ENCODE peak calls at places on chromosomes 2 and 18, in six cellular contexts. R is dorsolateral prefrontal cortex, F is bronchial epithelial cell, Z is glutamatergic neuron, L is GM23338, O is Calu3. B is an unnamed sample.

GRCh38 chr2:238462782-238463396 is 36.2 kb downstream of the ASB1 start:
- DNase-seq in R (no peak), F (peak), Z (no peak), L (peak), O (peak), B (peak)

GRCh38 chr2:176582990-176583481 is 313.8 kb downstream of the MTX2 start:
- DNase-seq in R (no peak), F (peak), Z (no peak), L (no peak), O (peak), B (peak)

GRCh38 chr2:46970334-46971288 is 55.0 kb upstream of the MCFD2 start:
- DNase-seq in R (no peak), F (peak), Z (no peak), L (no peak), O (peak), B (peak)

GRCh38 chr2:7672027-7672684 is 754.9 kb downstream of the RNF144A start:
- DNase-seq in R (no peak), F (peak), Z (peak), L (peak), O (peak), B (peak)

GRCh38 chr2:81467096-81467495 is 1162.5 kb upstream of the LRRTM1 start:
- DNase-seq in R (peak), F (no peak), Z (no peak), L (no peak), O (no peak), B (no peak)

GRCh38 chr2:39497077-39497867 is 60.2 kb upstream of the MAP4K3 start:
- DNase-seq in R (no peak), F (no peak), Z (no peak), L (no peak), O (no peak), B (no peak)

GRCh38 chr2:233082222-233082933 is 22.2 kb downstream of the INPP5D start:
- DNase-seq in R (no peak), F (no peak), Z (no peak), L (no peak), O (no peak), B (no peak)

GRCh38 chr18:21704603-21705364 is at the start of gene ABHD3:
- DNase-seq in R (peak), F (peak), Z (peak), L (peak), O (peak), B (peak)

GRCh38 chr2:216757532-216757931 is 62.2 kb upstream of the IGFBP5 start:
- DNase-seq in R (no peak), F (no peak), Z (no peak), L (no peak), O (no peak), B (no peak)

GRCh38 chr2:144510206-144510991 is 9.5 kb downstream of the ZEB2 start:
- DNase-seq in R (no peak), F (no peak), Z (no peak), L (peak), O (no peak), B (peak)

GRCh38 chr2:38130877-38131276 is 54.9 kb upstream of the CYP1B1 start:
- DNase-seq in R (no peak), F (no peak), Z (no peak), L (no peak), O (no peak), B (no peak)

DNA sequence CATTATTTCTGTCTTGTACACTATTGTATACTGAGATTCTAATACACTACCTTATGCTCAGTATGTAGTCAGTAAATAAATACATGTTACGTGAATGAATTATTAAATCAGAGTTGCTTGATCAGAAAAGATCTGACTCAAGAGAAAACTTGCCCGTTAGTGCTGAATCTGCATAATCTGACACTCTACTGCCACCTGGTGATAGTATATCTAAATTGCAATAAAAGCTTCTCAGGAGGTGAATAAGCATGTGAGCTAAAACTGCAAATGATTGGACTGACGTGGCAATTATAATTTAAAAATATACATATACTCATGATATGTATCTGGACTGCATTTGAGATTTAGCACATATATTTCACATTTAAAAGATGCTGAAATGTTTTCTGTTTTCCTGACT is 70.4 kb downstream of the KIAA1328 start:
- DNase-seq in R (no peak), F (peak), Z (no peak), L (peak), O (no peak), B (peak)
- TF ChIP-seq CTCF in R (no peak), F (no peak), Z (peak), L (peak), O (peak), B (peak)

DNA sequence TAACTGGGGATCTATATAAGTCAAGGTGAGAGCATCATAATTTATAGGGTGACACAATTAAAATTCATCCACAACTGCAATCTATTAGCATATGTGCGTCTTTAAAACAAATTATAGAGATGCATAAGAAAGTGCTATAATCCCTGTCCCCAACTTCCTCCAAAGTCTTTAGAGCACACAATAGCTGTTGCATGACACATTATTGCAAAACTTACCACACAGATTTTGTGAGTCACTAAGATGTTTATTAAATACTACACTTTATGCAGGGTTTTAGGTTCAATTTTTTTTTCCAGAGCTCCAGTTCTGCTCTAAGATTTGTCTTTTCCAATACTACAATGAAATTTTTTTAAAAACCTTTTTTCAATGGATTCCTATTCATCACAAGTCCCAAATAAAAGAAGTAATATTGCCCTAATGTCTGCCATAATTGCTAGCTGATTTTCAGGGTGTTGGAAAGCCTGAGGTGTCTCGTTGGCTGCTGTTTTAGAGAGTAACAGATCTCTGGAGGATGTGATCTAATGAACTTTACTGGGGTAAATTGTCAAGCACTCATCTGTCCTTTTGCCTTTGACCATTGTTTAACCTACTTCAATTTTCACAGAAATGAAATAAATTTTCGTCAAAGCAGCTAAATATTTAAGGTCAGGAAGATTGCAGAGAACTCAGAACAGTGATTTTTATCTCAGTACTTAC is 250.5 kb upstream of the NETO1 start:
- DNase-seq in R (no peak), F (peak), Z (no peak), L (no peak), O (no peak), B (peak)
- TF ChIP-seq CTCF in R (no peak), F (no peak), Z (no peak), L (no peak), O (no peak), B (no peak)

GRCh38 chr2:73776869-73777519 is 2.9 kb downstream of the DUSP11 start:
- DNase-seq in R (no peak), F (peak), Z (no peak), L (no peak), O (no peak), B (peak)

GRCh38 chr2:73776381-73776780 is 3.5 kb downstream of the DUSP11 start:
- DNase-seq in R (no peak), F (peak), Z (no peak), L (no peak), O (no peak), B (no peak)

GRCh38 chr2:73779472-73780241 is at the start of gene DUSP11:
- DNase-seq in R (peak), F (peak), Z (peak), L (peak), O (peak), B (peak)

GRCh38 chr2:73780242-73780582 is 309 bp upstream of the DUSP11 start:
- DNase-seq in R (no peak), F (no peak), Z (no peak), L (no peak), O (no peak), B (no peak)
- TF ChIP-seq CTCF in R (no peak), F (no peak), Z (peak), L (no peak), O (no peak), B (no peak)

GRCh38 chr2:69026026-69026425 is 13.0 kb downstream of the ANTXR1 start:
- DNase-seq in R (no peak), F (peak), Z (no peak), L (peak), O (peak), B (peak)
- TF ChIP-seq CTCF in R (peak), F (peak), Z (peak), L (peak), O (peak), B (peak)

GRCh38 chr2:54660752-54661151 is 62.7 kb upstream of the EML6 start:
- DNase-seq in R (no peak), F (no peak), Z (no peak), L (no peak), O (no peak), B (no peak)
- TF ChIP-seq CTCF in R (peak), F (no peak), Z (no peak), L (no peak), O (no peak), B (no peak)

GRCh38 chr2:107936427-107937359 is 49.6 kb upstream of the SLC5A7 start:
- DNase-seq in R (no peak), F (peak), Z (peak), L (peak), O (peak), B (no peak)
- TF ChIP-seq CTCF in R (peak), F (peak), Z (peak), L (peak), O (peak), B (peak)

GRCh38 chr18:4017479-4017878 is 437.6 kb downstream of the DLGAP1 start:
- DNase-seq in R (no peak), F (peak), Z (no peak), L (peak), O (peak), B (no peak)
- TF ChIP-seq CTCF in R (no peak), F (peak), Z (no peak), L (peak), O (no peak), B (peak)

DNA sequence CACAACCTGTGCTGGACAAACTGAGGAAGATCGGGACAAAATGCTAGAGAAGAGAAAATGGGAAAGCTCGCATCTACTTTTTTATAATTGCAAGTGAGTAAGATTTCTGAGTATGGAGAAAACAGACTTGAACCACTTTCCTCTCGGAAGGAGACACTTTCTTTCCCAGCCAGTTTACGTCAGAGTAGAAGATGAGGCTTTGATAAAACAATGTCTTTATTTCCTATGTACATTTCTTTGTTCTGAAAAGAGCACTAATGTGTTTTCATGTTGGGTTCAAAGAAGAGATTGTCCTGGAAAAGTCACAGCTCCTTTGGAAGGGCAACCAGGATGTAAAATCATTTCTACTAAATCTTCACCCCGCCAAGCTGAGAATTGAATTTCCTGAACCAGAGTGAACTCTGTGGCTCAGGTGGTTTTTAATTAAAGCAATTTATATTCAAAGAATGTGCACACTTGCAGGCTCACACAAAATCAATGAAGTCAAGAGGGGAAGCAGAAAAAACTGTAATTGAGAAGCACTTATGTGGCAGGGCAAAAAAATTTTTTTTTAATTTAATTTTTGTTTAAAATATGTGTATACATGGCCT is 23.4 kb upstream of the ITGA6 start:
- DNase-seq in R (no peak), F (no peak), Z (no peak), L (no peak), O (no peak), B (no peak)
- TF ChIP-seq CTCF in R (no peak), F (no peak), Z (no peak), L (no peak), O (no peak), B (no peak)

DNA sequence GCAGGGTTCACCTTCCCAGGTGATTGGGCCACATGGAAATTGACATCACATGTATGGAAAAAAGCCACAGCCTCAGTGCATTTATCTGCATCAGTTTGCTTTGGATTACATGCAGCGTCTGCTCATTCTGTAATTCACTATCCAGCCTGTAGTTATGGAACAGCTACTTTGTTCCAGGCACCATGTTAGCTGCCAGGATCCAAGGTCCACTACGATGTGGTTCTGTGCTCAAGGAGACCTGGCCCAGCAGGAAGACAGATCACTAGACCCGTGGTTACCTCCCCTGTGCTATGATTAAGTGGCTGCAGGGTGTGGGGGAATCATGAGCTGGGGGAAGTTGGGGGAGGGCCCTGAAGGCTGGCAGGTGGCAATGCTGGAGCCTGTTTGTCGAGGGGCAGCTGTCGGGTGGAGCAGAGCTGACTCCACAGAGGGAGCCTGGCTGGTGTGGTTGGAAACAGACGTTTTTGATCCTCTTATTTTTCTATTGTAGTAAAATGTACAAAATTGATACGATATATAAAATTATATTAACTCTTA is 58.6 kb downstream of the TSHZ1 start:
- DNase-seq in R (no peak), F (no peak), Z (no peak), L (no peak), O (no peak), B (no peak)
- TF ChIP-seq CTCF in R (no peak), F (no peak), Z (no peak), L (no peak), O (no peak), B (no peak)

DNA sequence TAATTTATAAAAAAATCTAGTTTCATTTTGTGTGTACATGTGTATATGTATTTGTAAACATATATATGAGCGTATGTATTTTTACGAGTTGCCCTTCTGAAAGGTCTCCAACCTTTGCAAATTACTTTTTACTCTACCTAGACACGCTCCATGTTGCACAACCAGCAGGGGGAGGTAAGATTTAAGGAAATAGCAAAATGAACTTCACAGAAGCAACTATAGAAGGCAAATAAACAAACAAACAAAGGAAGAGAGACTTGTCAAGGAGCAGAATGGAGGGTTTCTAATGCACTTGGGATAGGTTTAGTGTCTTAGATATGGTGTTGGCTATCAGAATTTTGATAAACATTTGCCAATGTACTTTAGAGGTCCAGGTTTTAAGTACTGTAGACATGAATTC is 820.5 kb upstream of the POU3F3 start:
- DNase-seq in R (no peak), F (peak), Z (no peak), L (peak), O (no peak), B (peak)
- TF ChIP-seq CTCF in R (peak), F (no peak), Z (peak), L (peak), O (no peak), B (peak)